ENCODE peak calls at places on chromosomes 5 and 9, in six cellular contexts. Y is AG09309, U is osteocyte, M is astrocyte of the cerebellum, Z is endothelial cell of umbilical vein, N is cardiac fibroblast. I is an unnamed sample.

GRCh38 chr9:121612511-121612998 is 38.9 kb upstream of the DAB2IP start:
- DNase-seq in Y (no peak), U (no peak), M (no peak), Z (no peak), N (no peak), I (no peak)

GRCh38 chr5:65927497-65928340 is 1.3 kb downstream of the ERBIN start:
- DNase-seq in Y (peak; percentile 32), U (no peak), M (peak; percentile 40), Z (peak; percentile 79), N (peak; percentile 73), I (no peak)

GRCh38 chr5:102700126-102700851 is 54.8 kb upstream of the PAM start:
- DNase-seq in Y (no peak), U (no peak), M (no peak), Z (no peak), N (no peak), I (no peak)

GRCh38 chr5:423233-423565 is 19.8 kb upstream of the EXOC3 start:
- DNase-seq in Y (no peak), U (no peak), M (no peak), Z (no peak), N (no peak), I (no peak)

GRCh38 chr9:137063311-137064026 is 6.9 kb downstream of the SAPCD2 start:
- DNase-seq in Y (no peak), U (no peak), M (no peak), Z (no peak), N (no peak), I (no peak)

GRCh38 chr5:44619875-44620610 is 188.7 kb upstream of the MRPS30 start:
- DNase-seq in Y (no peak), U (no peak), M (no peak), Z (no peak), N (no peak), I (no peak)

GRCh38 chr9:17556255-17556654 is 22.6 kb upstream of the SH3GL2 start:
- DNase-seq in Y (no peak), U (no peak), M (no peak), Z (no peak), N (no peak), I (no peak)

GRCh38 chr9:38025166-38025565 is 43.9 kb downstream of the SHB start:
- DNase-seq in Y (no peak), U (no peak), M (no peak), Z (peak; percentile 21), N (no peak), I (no peak)

GRCh38 chr9:18478517-18479361 is 4.8 kb downstream of the ADAMTSL1 start:
- DNase-seq in Y (peak; percentile 96), U (no peak), M (no peak), Z (no peak), N (peak; percentile 50), I (peak; percentile 49)

GRCh38 chr5:14036947-14037346 is 92.5 kb upstream of the DNAH5 start:
- DNase-seq in Y (no peak), U (no peak), M (no peak), Z (peak; percentile 34), N (no peak), I (no peak)

GRCh38 chr9:78044886-78045285 is 13.3 kb upstream of the GNAQ start:
- DNase-seq in Y (no peak), U (no peak), M (no peak), Z (no peak), N (no peak), I (no peak)

GRCh38 chr5:57680686-57681085 is 198.1 kb upstream of the ACTBL2 start:
- DNase-seq in Y (no peak), U (no peak), M (no peak), Z (no peak), N (no peak), I (no peak)

GRCh38 chr9:134838651-134839431 is 41.8 kb upstream of the FCN2 start:
- DNase-seq in Y (no peak), U (no peak), M (no peak), Z (no peak), N (no peak), I (no peak)

GRCh38 chr9:113580041-113580953 is 116.8 kb downstream of the RGS3 start:
- DNase-seq in Y (no peak), U (no peak), M (no peak), Z (peak; percentile 70), N (peak; percentile 71), I (no peak)

GRCh38 chr5:16784843-16785791 is 151.0 kb downstream of the MYO10 start:
- DNase-seq in Y (no peak), U (no peak), M (no peak), Z (no peak), N (no peak), I (no peak)

GRCh38 chr5:139649082-139649991 is 1.2 kb downstream of the CXXC5 start:
- DNase-seq in Y (no peak), U (no peak), M (no peak), Z (no peak), N (no peak), I (no peak)

GRCh38 chr5:139650031-139650688 is 2.0 kb downstream of the CXXC5 start:
- DNase-seq in Y (no peak), U (no peak), M (no peak), Z (no peak), N (no peak), I (no peak)

GRCh38 chr5:139651863-139652787 is 4.0 kb downstream of the CXXC5 start:
- DNase-seq in Y (no peak), U (no peak), M (peak; percentile 55), Z (peak; percentile 73), N (peak; percentile 76), I (no peak)

GRCh38 chr5:139651502-139651862 is 3.3 kb downstream of the CXXC5 start:
- DNase-seq in Y (no peak), U (no peak), M (no peak), Z (no peak), N (no peak), I (no peak)

DNA sequence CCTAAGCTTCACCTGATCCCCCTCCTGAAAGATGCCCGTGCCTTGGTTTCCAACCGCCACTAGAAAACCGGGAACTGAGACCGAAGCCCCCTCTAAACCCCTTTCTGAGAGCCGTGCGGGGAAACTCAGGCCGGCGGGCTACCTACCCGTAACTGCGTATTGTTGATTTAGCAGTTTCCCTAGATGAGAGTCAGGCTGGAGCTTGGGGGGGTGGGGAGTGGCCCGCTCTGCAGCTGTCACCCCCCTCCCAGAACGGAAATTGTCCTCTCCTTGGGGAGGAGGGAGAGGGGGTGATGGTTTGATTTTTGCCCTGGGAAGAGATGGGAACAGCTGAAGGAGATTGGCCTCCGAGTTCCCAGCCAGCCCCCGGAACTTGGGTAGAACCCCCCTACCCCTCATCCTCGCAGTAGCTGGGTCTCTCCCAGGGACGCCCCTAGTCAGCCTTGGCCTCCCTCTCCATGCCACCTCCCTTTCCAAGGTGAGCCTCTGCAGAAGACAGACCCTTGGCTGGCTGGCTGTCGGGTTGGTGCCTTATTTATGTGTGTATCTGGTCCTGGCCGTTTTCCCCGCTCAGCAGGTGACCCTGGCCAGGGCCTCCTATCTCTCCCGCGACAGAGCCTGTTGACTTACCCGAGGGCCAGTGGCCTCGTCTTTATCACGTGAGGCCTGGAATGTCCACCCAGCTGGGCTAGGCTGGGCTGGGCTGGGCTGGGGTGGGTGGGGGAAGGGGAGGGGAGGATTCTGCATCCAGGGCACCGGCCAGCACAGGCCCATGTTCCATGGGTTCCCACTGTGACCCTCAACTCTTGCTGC is 2.7 kb downstream of the CXXC5 start:
- DNase-seq in Y (no peak), U (no peak), M (no peak), Z (no peak), N (no peak), I (no peak)
- TF ChIP-seq CTCF in Y (no peak), U (no peak), M (no peak), Z (no peak), N (no peak), I (no peak)

GRCh38 chr9:91803143-91803940 is 146.7 kb downstream of the ROR2 start:
- DNase-seq in Y (no peak), U (no peak), M (no peak), Z (no peak), N (peak; percentile 54), I (no peak)

GRCh38 chr9:91807640-91808246 is 142.3 kb downstream of the ROR2 start:
- DNase-seq in Y (no peak), U (no peak), M (no peak), Z (no peak), N (no peak), I (no peak)

GRCh38 chr9:91803970-91804752 is 145.9 kb downstream of the ROR2 start:
- DNase-seq in Y (no peak), U (no peak), M (no peak), Z (no peak), N (no peak), I (no peak)

GRCh38 chr9:91802391-91802790 is 147.6 kb downstream of the ROR2 start:
- DNase-seq in Y (no peak), U (no peak), M (no peak), Z (no peak), N (peak; percentile 44), I (no peak)

DNA sequence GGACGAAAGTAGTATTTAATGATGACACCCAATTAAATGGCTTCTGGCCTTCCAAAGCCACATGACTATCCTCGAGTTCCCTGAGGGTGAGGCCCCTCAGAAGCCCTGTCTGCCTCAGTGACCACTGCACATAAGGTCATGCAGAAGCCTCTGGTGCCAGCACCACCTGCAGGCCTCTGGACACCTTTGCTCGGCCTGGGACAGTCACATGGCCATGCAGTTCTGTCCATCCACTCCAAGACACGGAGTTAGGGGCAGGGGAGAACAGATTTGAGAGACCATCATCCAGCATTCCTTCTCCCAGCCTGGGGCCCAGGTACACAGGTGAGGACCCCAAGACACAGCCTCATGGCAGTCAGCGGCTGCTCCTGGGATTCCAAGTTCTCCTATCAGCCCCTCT is 145.0 kb downstream of the ROR2 start:
- DNase-seq in Y (no peak), U (no peak), M (no peak), Z (no peak), N (no peak), I (no peak)
- TF ChIP-seq CTCF in Y (no peak), U (no peak), M (no peak), Z (no peak), N (no peak), I (no peak)

GRCh38 chr5:52455920-52456319 is 331.8 kb upstream of the ITGA1 start:
- DNase-seq in Y (no peak), U (no peak), M (no peak), Z (no peak), N (no peak), I (no peak)

GRCh38 chr5:52449506-52449905 is 338.2 kb upstream of the ITGA1 start:
- DNase-seq in Y (no peak), U (no peak), M (no peak), Z (peak; percentile 70), N (no peak), I (no peak)

GRCh38 chr5:52452098-52452497 is 335.6 kb upstream of the ITGA1 start:
- DNase-seq in Y (no peak), U (no peak), M (no peak), Z (no peak), N (no peak), I (no peak)

GRCh38 chr5:52457808-52458207 is 329.9 kb upstream of the ITGA1 start:
- DNase-seq in Y (no peak), U (no peak), M (no peak), Z (no peak), N (no peak), I (no peak)

DNA sequence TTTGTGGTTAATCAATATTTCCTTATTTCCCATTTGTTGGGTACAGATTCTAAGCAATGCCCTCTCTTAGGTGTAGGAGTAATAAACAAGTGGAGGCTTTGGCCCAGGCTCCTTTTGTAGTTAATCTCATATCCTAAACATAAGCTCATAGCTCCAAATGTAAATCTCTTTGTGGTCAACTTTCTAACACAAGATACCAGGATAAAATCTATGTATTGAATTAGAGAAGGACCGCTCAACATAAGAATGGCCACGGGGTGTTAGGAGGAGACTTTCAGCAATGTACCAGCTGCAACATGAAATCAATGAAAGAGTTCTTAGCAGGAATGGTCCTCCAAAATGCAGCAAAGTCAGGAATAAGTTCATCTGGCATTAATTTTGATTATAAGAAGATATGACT is 334.5 kb upstream of the ITGA1 start:
- DNase-seq in Y (no peak), U (no peak), M (no peak), Z (no peak), N (no peak), I (no peak)
- TF ChIP-seq CTCF in Y (no peak), U (no peak), M (no peak), Z (no peak), N (no peak), I (no peak)

GRCh38 chr9:85483214-85483613 is 258.5 kb downstream of the AGTPBP1 start:
- DNase-seq in Y (no peak), U (no peak), M (no peak), Z (no peak), N (no peak), I (no peak)
- TF ChIP-seq CTCF in Y (no peak), U (no peak), M (peak; percentile 16), Z (no peak), N (no peak), I (no peak)

I was measured in AG09319.